ENCODE peak calls at places on chromosomes 16 and 17, in seven cellular contexts. W, Z, A, S, M, V and H are unnamed samples.

GRCh38 chr16:57623251-57624043 is 5.0 kb upstream of the ADGRG1 start:
- DNase-seq in W (peak; percentile 38), V (no peak), A (peak; percentile 94), S (no peak), Z (peak; percentile 95), M (no peak), H (peak; percentile 88)

GRCh38 chr17:20184191-20184590 is 175.0 kb downstream of the SPECC1 start:
- DNase-seq in V (no peak), W (no peak), A (no peak), M (no peak), S (no peak), Z (no peak), H (no peak)

GRCh38 chr17:72287586-72287985 is 166.8 kb downstream of the SOX9 start:
- DNase-seq in M (no peak), V (no peak), W (no peak), Z (no peak), A (peak; percentile 4), S (no peak), H (no peak)

GRCh38 chr17:72538921-72539352 is 418.1 kb downstream of the SOX9 start:
- DNase-seq in Z (no peak), V (no peak), S (no peak), W (no peak), A (no peak), M (no peak), H (no peak)

GRCh38 chr17:66150708-66151107 is 41.2 kb downstream of the CEP112 start:
- DNase-seq in V (no peak), A (no peak), M (no peak), W (no peak), Z (no peak), S (no peak), H (no peak)

GRCh38 chr17:12994341-12995074 is 23.3 kb downstream of the ELAC2 start:
- DNase-seq in V (no peak), Z (no peak), S (no peak), W (no peak), M (no peak), A (no peak), H (no peak)

GRCh38 chr17:61489719-61490490 is 37.7 kb downstream of the TBX4 start:
- DNase-seq in W (no peak), S (no peak), A (no peak), V (no peak), Z (no peak), M (no peak), H (no peak)

GRCh38 chr17:6796887-6797490 is 21.0 kb downstream of the FBXO39 start:
- DNase-seq in S (no peak), A (peak; percentile 59), V (no peak), W (no peak), M (no peak), Z (peak; percentile 94), H (peak; percentile 77)

GRCh38 chr17:49494937-49495841 is at the start of gene NGFR:
- DNase-seq in W (peak; percentile 64), A (peak; percentile 46), S (peak; percentile 92), V (peak; percentile 55), M (no peak), Z (peak; percentile 44), H (peak; percentile 66)

GRCh38 chr17:8631554-8631877 is 991 bp upstream of the MYH10 start:
- DNase-seq in W (no peak), M (no peak), A (no peak), Z (no peak), V (no peak), S (no peak), H (no peak)

GRCh38 chr17:41315814-41316430 is 412 bp upstream of the KRTAP17-1 start:
- DNase-seq in A (no peak), S (no peak), Z (peak; percentile 37), W (no peak), V (no peak), M (no peak), H (no peak)

GRCh38 chr16:59909262-59909661 is 1175.1 kb upstream of the GOT2 start:
- DNase-seq in S (no peak), A (no peak), M (no peak), W (no peak), Z (no peak), V (no peak), H (no peak)

GRCh38 chr16:56747486-56748045 is 17.6 kb downstream of the NUP93 start:
- DNase-seq in V (no peak), Z (no peak), W (no peak), M (no peak), A (no peak), S (no peak), H (no peak)

GRCh38 chr16:6362321-6362720 is 970.3 kb upstream of the RBFOX1 start:
- DNase-seq in V (no peak), S (no peak), W (no peak), A (no peak), M (no peak), Z (no peak), H (no peak)